ENCODE peak calls at places on chromosome 15, in four cellular contexts. T, P, Y and X are unnamed samples.

GRCh38 chr15:88395241-88395640 is 71.9 kb downstream of the MRPL46 start:
- DNase-seq in T (no peak), P (no peak), Y (no peak), X (no peak)

GRCh38 chr15:67101981-67102929 is 36.9 kb downstream of the SMAD3 start:
- DNase-seq in T (no peak), P (no peak), Y (peak; percentile 65), X (no peak)

GRCh38 chr15:60745469-60745971 is 266.6 kb upstream of the ICE2 start:
- DNase-seq in T (no peak), P (no peak), Y (peak; percentile 68), X (no peak)

GRCh38 chr15:63945005-63945788 is 101.1 kb downstream of the DAPK2 start:
- DNase-seq in T (peak; percentile 81), P (peak; percentile 54), Y (peak; percentile 62), X (no peak)

GRCh38 chr15:28950916-28951315 is 65.1 kb downstream of the APBA2 start:
- DNase-seq in T (no peak), P (no peak), Y (no peak), X (no peak)

GRCh38 chr15:24955549-24955929 is 752 bp downstream of the SNRPN start:
- DNase-seq in T (peak; percentile 6), P (no peak), Y (no peak), X (no peak)

GRCh38 chr15:37940886-37941285 is 6.4 kb downstream of the TMCO5A start:
- DNase-seq in T (no peak), P (no peak), Y (no peak), X (no peak)

GRCh38 chr15:26087395-26087794 is 224.3 kb upstream of the ATP10A start:
- DNase-seq in T (no peak), P (no peak), Y (no peak), X (no peak)

GRCh38 chr15:62392411-62392810 is 227.3 kb upstream of the C2CD4B start:
- DNase-seq in T (peak; percentile 55), P (peak; percentile 11), Y (peak; percentile 37), X (no peak)

DNA sequence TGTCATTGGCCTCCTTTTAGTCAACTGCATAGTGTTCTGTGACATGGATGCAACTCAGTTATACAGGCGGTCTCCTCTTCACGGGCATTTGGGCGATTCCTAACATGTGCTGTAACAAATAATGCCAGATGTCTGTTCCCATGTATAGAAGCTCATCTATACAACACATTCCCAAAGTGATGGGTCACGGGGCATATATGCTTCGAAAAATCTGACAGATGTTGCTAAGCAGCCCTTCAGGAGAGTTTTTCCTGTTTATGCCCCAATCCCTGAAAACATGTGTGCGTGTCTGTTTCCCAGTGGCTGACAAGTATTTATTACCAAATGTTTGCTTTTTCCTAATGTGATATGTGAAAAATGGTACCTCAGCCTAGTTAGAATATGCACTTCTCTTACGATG is 25.8 kb downstream of the LRRK1 start:
- DNase-seq in T (no peak), P (no peak), Y (no peak), X (no peak)
- H3K36me3 ChIP-seq in T (no peaks in the 10 kb centered on the region), P (no peaks in the 10 kb centered on the region), Y (no peaks in the 10 kb centered on the region), X (no peaks in the 10 kb centered on the region)

GRCh38 chr15:65884511-65884910 is 15.2 kb downstream of the RAB11A start:
- DNase-seq in T (no peak), P (no peak), Y (no peak), X (no peak)
- H3K36me3 ChIP-seq in T (peaks cover 27% of the 10 kb centered on the region), P (peaks cover 100% of the 10 kb centered on the region), Y (peaks cover 63% of the 10 kb centered on the region), X (no peaks in the 10 kb centered on the region)

GRCh38 chr15:51499379-51499976 is 123.1 kb downstream of the DMXL2 start:
- DNase-seq in T (peak; percentile 49), P (no peak), Y (peak; percentile 67), X (no peak)
- H3K36me3 ChIP-seq in T (no peaks in the 10 kb centered on the region), P (peaks cover 19% of the 10 kb centered on the region), Y (peaks cover 3% of the 10 kb centered on the region), X (no peaks in the 10 kb centered on the region)

DNA sequence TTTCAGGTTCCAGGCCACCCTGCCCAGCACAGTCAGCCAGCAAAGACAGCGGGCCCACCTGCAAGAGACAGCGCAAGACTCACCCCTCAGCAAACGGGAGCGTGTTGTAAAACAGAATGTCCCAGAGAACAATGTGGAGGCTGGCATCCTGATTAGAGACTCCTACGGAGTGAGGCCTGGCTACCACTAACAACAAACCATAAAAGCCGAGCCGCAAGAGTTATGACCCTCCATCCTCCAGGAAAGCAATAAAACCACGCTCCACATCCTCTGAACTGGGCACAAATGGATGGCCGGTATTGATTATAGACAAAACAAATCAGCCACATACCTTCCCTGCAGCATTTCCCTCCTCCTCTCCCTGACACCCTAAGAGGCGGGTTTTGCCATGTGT is 75.8 kb upstream of the LIPC start:
- DNase-seq in T (no peak), P (no peak), Y (no peak), X (no peak)
- H3K36me3 ChIP-seq in T (no peaks in the 10 kb centered on the region), P (no peaks in the 10 kb centered on the region), Y (no peaks in the 10 kb centered on the region), X (no peaks in the 10 kb centered on the region)

DNA sequence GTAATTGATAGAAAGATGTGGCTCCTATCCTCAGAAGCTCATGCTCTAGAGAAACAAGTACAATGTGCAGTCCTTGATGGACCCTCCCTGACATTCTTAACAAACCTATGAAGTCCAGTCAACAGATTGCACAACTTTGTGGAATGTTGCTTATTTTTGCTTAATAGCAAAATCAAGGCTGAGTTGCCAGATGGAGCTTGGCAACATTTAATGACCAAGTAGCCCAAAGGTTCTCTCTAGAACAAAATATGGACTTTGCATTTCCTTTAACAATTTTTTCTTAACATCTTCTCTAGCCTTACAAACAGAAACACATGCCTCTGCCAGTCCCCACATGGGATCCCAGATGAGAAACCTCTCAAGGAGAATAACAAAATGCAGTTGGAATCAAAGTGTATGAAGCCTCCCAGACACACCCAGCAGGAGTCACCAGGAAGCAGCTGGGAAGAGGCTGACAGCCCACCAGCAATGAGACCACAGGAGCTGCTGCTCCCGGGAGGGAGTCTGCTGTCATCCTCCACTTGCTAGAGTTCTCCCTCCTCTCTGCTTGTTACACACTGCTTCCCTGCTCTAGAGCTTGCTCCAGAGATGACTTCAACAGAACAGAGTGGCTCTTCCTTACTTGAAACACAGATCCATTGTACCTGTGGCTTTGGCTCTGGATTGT is 422.4 kb upstream of the CDIN1 start:
- DNase-seq in T (no peak), P (no peak), Y (peak; percentile 84), X (no peak)
- H3K36me3 ChIP-seq in T (no peaks in the 10 kb centered on the region), P (no peaks in the 10 kb centered on the region), Y (no peaks in the 10 kb centered on the region), X (no peaks in the 10 kb centered on the region)

GRCh38 chr15:40984406-40984805 is 31.1 kb downstream of the CHAC1 start:
- DNase-seq in T (no peak), P (no peak), Y (no peak), X (no peak)
- H3K36me3 ChIP-seq in T (peaks cover 5% of the 10 kb centered on the region), P (peaks cover 96% of the 10 kb centered on the region), Y (peaks cover 80% of the 10 kb centered on the region), X (peaks cover 1% of the 10 kb centered on the region)

GRCh38 chr15:78041946-78042345 is 35.6 kb downstream of the TBC1D2B start:
- DNase-seq in T (no peak), P (no peak), Y (no peak), X (no peak)
- H3K36me3 ChIP-seq in T (no peaks in the 10 kb centered on the region), P (peaks cover 6% of the 10 kb centered on the region), Y (no peaks in the 10 kb centered on the region), X (no peaks in the 10 kb centered on the region)

GRCh38 chr15:78449220-78449999 is 11.4 kb downstream of the IREB2 start:
- DNase-seq in T (no peak), P (no peak), Y (no peak), X (no peak)

GRCh38 chr15:78445875-78446274 is 7.9 kb downstream of the IREB2 start:
- DNase-seq in T (no peak), P (no peak), Y (no peak), X (no peak)

GRCh38 chr15:78450285-78450858 is 12.4 kb downstream of the IREB2 start:
- DNase-seq in T (no peak), P (no peak), Y (no peak), X (no peak)

GRCh38 chr15:78446551-78446950 is 8.5 kb downstream of the IREB2 start:
- DNase-seq in T (no peak), P (no peak), Y (no peak), X (no peak)

DNA sequence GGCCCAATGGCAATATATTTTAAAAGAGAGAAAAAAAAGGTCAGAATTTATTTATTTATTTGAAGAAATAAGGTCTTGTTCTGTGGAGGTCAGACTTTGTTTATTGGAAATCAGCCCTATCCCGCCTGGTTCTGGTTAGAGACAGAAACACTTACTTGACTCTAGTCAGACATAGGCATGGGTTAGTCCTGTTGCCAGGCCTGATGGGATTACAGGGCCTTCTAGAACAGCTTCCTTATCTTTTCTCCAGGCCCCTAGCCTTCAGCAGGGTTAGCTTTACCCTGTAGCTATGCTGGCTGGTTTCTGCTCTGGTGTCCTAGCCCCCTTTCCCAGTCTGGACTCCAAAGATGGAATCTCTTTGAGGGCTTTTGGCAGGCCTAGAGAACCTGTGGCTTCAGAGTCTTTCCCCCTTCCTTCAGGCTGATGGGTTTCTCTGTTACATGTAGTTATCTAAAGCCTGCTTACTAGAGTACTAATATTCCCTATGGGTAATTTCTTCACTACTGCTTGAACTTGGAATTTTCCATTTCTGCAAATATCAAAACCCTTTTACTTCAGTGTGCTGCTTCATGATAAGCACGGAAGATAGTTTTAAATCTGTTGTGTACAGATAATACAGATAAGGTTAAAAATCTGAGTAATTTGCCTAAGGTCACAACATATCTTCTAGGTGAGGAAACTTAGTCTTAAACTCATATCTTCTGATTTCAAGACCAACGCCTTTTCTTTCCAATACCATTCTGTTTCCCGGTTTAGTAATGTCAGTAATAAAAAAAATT is 10.6 kb downstream of the IREB2 start:
- DNase-seq in T (no peak), P (no peak), Y (no peak), X (no peak)
- H3K36me3 ChIP-seq in T (no peaks in the 10 kb centered on the region), P (peaks cover 82% of the 10 kb centered on the region), Y (peaks cover 11% of the 10 kb centered on the region), X (peaks cover 3% of the 10 kb centered on the region)

GRCh38 chr15:64975390-64975789 is 14.3 kb downstream of the SPG21 start:
- DNase-seq in T (no peak), P (no peak), Y (no peak), X (no peak)
- H3K36me3 ChIP-seq in T (peaks cover 8% of the 10 kb centered on the region), P (peaks cover 86% of the 10 kb centered on the region), Y (peaks cover 33% of the 10 kb centered on the region), X (peaks cover 2% of the 10 kb centered on the region)

DNA sequence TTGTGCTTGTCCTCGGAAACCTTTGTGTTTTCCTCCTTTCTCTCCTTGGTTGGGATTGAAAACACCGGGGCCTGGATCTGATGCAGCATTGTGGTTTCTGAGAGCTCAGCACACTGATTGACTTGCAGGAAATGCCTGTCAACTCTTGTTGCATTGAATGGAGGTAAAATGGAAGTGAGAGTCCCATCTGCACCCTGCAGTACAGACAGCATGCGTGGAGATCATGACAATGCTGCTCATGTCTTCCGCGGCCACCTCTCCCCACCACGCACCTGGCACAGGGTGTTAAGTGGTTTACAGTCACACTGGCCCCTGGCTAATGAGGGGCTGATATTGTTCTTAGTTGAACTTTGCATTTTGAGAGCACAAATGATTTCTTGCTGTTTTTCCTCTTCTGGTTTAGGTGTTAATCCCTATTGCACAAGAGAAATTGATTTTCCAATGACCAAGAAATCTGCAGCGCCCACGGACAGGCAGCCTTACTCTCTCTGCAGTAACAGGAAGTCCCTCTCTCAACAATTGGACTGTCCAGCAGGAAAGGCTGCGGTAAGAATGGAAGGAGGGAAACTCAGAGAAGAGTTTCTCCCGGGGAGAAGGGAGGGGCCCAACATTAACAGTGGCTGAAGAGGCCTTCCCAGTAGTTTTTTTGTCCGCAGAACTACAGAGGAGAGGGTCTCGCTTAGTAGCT is 58.5 kb downstream of the STARD5 start:
- DNase-seq in T (no peak), P (no peak), Y (no peak), X (no peak)
- H3K36me3 ChIP-seq in T (no peaks in the 10 kb centered on the region), P (no peaks in the 10 kb centered on the region), Y (no peaks in the 10 kb centered on the region), X (no peaks in the 10 kb centered on the region)